ENCODE peak calls at places on chromosomes 6 and 20, in nine cellular contexts. B is GM23338, S is AG09309, E is fibroblast of lung, A is hepatocyte, O is BE2C, K is lower leg skin, J is RWPE2, H is adrenal gland. F is an unnamed sample.

GRCh38 chr6:110560239-110561015 is 84.0 kb upstream of the SLC22A16 start:
- DNase-seq in E (no peak), H (no peak), A (no peak), O (no peak), K (no peak), S (no peak), B (no peak), J (no peak), F (no peak)

GRCh38 chr6:15941168-15941567 is 187.7 kb upstream of the MYLIP start:
- DNase-seq in A (no peak), S (no peak), J (no peak), H (no peak), K (no peak), B (no peak), E (no peak), O (no peak), F (no peak)

GRCh38 chr20:56766528-56766927 is 137.4 kb downstream of the TFAP2C start:
- DNase-seq in J (no peak), H (no peak), B (no peak), E (no peak), S (no peak), K (no peak), A (no peak), O (no peak), F (no peak)

GRCh38 chr6:26553739-26554668 is 15.8 kb downstream of the HMGN4 start:
- DNase-seq in K (peak; percentile 81), B (peak; percentile 84), S (peak; percentile 92), E (peak; percentile 91), A (peak; percentile 82), H (peak; percentile 91), J (peak; percentile 80), O (peak; percentile 68), F (peak; percentile 94)

GRCh38 chr6:142857609-142858195 is 87.3 kb downstream of the HIVEP2 start:
- DNase-seq in K (no peak), J (no peak), H (no peak), B (no peak), E (no peak), O (no peak), A (no peak), S (no peak), F (no peak)

GRCh38 chr20:35039146-35039545 is 53.5 kb downstream of the TRPC4AP start:
- DNase-seq in O (no peak), J (no peak), K (no peak), E (no peak), S (no peak), A (peak; percentile 79), H (no peak), B (no peak), F (no peak)

GRCh38 chr20:10376271-10377075 is 57.5 kb downstream of the MKKS start:
- DNase-seq in K (no peak), O (no peak), J (no peak), S (no peak), E (peak; percentile 94), B (no peak), A (no peak), H (no peak), F (no peak)

GRCh38 chr6:156587751-156588301 is 189.4 kb upstream of the ARID1B start:
- DNase-seq in B (no peak), S (no peak), O (no peak), K (no peak), E (no peak), J (no peak), H (no peak), A (no peak), F (peak; percentile 8)

GRCh38 chr20:14955396-14955795 is 618.0 kb upstream of the FLRT3 start:
- DNase-seq in H (no peak), K (no peak), B (no peak), A (no peak), J (no peak), E (no peak), O (no peak), S (no peak), F (no peak)

GRCh38 chr6:22062807-22063408 is 233.9 kb downstream of the PRL start:
- DNase-seq in H (no peak), K (no peak), E (no peak), O (no peak), A (no peak), S (no peak), J (no peak), B (no peak), F (no peak)

GRCh38 chr6:160972111-160972510 is 19.5 kb upstream of the MAP3K4 start:
- DNase-seq in O (no peak), E (peak; percentile 98), B (no peak), H (no peak), S (peak; percentile 94), K (no peak), A (no peak), J (no peak), F (no peak)

GRCh38 chr6:154167163-154167562 is 128.1 kb downstream of the OPRM1 start:
- DNase-seq in B (no peak), K (no peak), S (no peak), J (no peak), E (no peak), H (no peak), O (no peak), A (no peak), F (no peak)

GRCh38 chr20:34365765-34366213 is 2.7 kb downstream of the ITCH start:
- DNase-seq in A (no peak), K (no peak), J (peak; percentile 47), S (no peak), O (no peak), E (no peak), B (no peak), H (no peak), F (no peak)

GRCh38 chr20:22579119-22579427 is 5.3 kb downstream of the FOXA2 start:
- DNase-seq in E (no peak), J (no peak), S (no peak), B (peak; percentile 96), K (no peak), H (no peak), A (peak; percentile 36), O (no peak), F (no peak)

GRCh38 chr20:53934421-53935352 is 135.7 kb downstream of the BCAS1 start:
- DNase-seq in O (no peak), H (no peak), A (no peak), K (no peak), S (peak; percentile 79), E (peak; percentile 90), B (peak; percentile 53), J (no peak), F (no peak)

DNA sequence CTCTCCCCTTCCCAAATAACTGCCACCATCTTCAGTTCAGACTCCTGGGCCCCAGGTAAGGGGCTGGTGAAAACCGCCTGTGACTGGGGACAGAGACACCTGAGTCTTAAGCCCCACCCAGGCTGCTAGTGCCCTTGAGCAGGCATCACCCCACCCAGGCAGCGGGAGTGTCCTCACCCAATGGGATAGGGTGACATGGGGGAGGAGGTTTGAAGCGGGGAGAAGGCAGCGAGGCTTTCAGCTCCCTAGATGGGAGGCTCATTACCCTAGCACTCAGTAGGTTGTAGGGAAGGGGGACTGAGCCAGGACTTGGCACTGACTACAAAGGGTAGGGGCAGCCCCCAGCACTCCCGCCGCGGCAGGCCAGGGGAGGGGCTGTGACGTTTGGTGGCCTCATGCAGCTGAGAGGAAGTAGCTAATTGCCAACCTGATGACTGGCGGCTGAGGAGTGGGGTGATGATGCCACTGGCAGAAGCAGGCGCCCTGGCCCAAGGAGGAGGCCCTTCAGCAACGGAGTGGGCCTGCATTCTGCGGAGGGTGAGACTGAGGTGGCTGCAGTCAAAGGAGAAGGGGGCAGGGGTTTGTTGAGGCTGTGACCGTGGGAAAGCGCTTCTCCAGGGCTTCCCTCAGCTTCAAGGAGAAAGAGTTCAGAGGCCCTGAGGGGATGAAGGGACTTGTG is 126.9 kb downstream of the MRPL14 start:
- DNase-seq in O (no peak), K (no peak), S (no peak), B (peak; percentile 53), H (no peak), A (no peak), E (peak; percentile 32), J (no peak), F (no peak)
- H3K4me3 ChIP-seq in O (no peak overlapping the region), K (no peak overlapping the region), S (no peak overlapping the region), B (peak overlapping the region; percentile 74), H (no peak overlapping the region), A (no peak overlapping the region), E (no peak overlapping the region), J (no peak overlapping the region), F (no peak overlapping the region)

GRCh38 chr20:8131598-8132014 is 460 bp upstream of the PLCB1 start:
- DNase-seq in E (peak; percentile 44), K (no peak), J (no peak), S (no peak), B (no peak), O (no peak), H (no peak), A (no peak), F (no peak)
- H3K4me3 ChIP-seq in E (peak overlapping the region; percentile 67), K (peak overlapping the region; percentile 16), J (peak overlapping the region; percentile 11), S (peak overlapping the region; percentile 46), B (peak overlapping the region; percentile 83), O (peak overlapping the region; percentile 79), H (no peak overlapping the region), A (peak overlapping the region; percentile 32), F (peak overlapping the region; percentile 78)

DNA sequence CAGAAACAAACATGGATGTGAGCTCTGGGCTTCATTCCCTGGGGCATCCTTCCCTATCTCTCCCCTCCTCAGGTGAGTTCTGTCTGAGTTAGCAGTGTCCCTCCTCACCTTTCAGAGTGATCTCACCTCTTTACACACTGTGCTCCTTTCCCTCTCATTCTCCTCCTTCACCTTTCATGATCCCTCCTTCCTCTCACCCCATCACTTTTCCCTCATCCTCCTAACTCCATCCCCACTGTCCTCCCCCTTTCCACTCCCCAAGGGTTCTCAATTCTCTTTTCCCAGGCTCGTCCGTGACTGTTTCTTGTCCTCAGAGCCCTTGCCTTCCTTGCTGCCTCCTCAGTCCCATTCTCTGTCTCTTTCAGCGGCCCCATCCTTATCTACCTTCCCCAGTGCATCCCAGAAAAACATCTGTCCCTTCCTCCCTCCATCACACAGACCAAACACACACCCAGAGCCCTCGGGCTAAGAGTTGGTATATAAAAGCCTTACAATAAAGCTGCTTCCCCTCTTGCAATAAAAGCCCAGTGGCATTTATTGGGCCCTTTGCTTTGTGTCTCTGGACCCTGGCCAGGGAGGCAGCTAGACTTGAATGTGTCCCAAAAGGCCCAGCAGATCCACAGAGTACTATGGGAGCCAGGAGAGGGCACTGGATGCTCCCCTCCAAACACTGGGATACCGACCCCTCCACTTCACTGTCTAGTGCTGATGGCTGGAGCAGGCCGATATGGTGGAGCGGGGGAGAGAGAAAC is 1.9 kb downstream of the RNF39 start:
- DNase-seq in A (peak; percentile 35), E (no peak), B (no peak), K (no peak), S (no peak), O (no peak), H (no peak), J (no peak), F (no peak)
- H3K4me3 ChIP-seq in A (no peak overlapping the region), E (no peak overlapping the region), B (peak overlapping the region; percentile 79), K (peak overlapping the region; percentile 56), S (no peak overlapping the region), O (no peak overlapping the region), H (no peak overlapping the region), J (peak overlapping the region; percentile 47), F (no peak overlapping the region)

GRCh38 chr6:117485433-117485832 is 3.0 kb downstream of the DCBLD1 start:
- DNase-seq in H (no peak), S (no peak), J (no peak), E (no peak), A (no peak), B (no peak), O (no peak), K (no peak), F (no peak)
- H3K4me3 ChIP-seq in H (no peak overlapping the region), S (no peak overlapping the region), J (peak overlapping the region; percentile 59), E (no peak overlapping the region), A (no peak overlapping the region), B (no peak overlapping the region), O (no peak overlapping the region), K (no peak overlapping the region), F (no peak overlapping the region)

GRCh38 chr6:80185492-80185891 is 79.0 kb downstream of the BCKDHB start:
- DNase-seq in S (no peak), A (no peak), K (no peak), J (no peak), B (no peak), E (no peak), O (no peak), H (no peak), F (no peak)
- H3K4me3 ChIP-seq in S (no peak overlapping the region), A (no peak overlapping the region), K (no peak overlapping the region), J (no peak overlapping the region), B (no peak overlapping the region), E (no peak overlapping the region), O (no peak overlapping the region), H (no peak overlapping the region), F (no peak overlapping the region)